ENCODE peak calls at places on chromosomes 11 and 22, in four cellular contexts. R is colonic mucosa, T is NB4, I is stomach. B is an unnamed sample.

GRCh38 chr22:43921361-43921760 is 2.2 kb upstream of the PNPLA3 start:
- DNase-seq in T (peak; percentile 20), R (no peak), I (no peak), B (no peak)

GRCh38 chr11:129089279-129089678 is 102.8 kb downstream of the ARHGAP32 start:
- DNase-seq in T (no peak), R (no peak), I (no peak), B (no peak)

GRCh38 chr22:31094741-31095140 is 12.6 kb downstream of the SELENOM start:
- DNase-seq in T (no peak), I (no peak), R (no peak), B (no peak)

GRCh38 chr11:12217879-12218278 is 107.5 kb downstream of the MICAL2 start:
- DNase-seq in T (no peak), R (no peak), I (no peak), B (no peak)

GRCh38 chr11:124884869-124885479 is 12.7 kb downstream of the ROBO4 start:
- DNase-seq in I (no peak), T (no peak), R (no peak), B (no peak)

GRCh38 chr22:39622881-39623367 is 52.4 kb downstream of the CACNA1I start:
- DNase-seq in R (peak; percentile 70), I (peak; percentile 69), T (peak; percentile 61), B (peak; percentile 83)

GRCh38 chr22:26901228-26901816 is 243.9 kb downstream of the MIAT start:
- DNase-seq in T (no peak), R (no peak), I (no peak), B (no peak)

GRCh38 chr11:124915541-124916369 is 3.3 kb upstream of the HEPN1 start:
- DNase-seq in T (no peak), R (no peak), I (no peak), B (no peak)

GRCh38 chr11:93396356-93396755 is 65.8 kb downstream of the DEUP1 start:
- DNase-seq in I (no peak), R (no peak), T (no peak), B (no peak)

GRCh38 chr11:75351541-75352416 is at the start of gene ARRB1:
- DNase-seq in T (peak; percentile 98), R (peak; percentile 80), I (peak; percentile 82), B (peak; percentile 53)
- TF ChIP-seq CTCF in T (no peak), R (no peak), I (peak; percentile 12), B (no peak)

DNA sequence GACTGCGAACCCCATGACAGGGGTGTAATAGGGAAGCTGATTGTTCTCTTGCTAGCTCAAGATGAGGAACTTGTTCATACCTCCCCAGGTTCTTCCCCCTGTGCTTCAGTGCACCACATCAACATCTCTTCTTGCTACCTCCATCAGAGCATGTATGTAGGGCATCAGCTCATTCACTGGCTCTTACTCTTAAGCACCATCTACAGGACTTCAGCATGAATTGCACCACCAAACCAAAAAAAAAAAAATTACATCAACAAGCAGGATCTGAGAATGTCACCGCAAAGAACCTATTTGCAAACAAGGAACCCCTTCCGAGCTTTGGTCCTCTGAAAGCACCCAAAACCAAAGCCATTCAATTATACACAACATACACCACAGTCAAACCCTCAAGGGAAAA is 2226.5 kb upstream of the RAG2 start:
- DNase-seq in T (peak; percentile 43), I (no peak), R (no peak), B (no peak)
- TF ChIP-seq CTCF in T (peak; percentile 39), I (no peak), R (no peak), B (no peak)

GRCh38 chr11:69772646-69773045 is 2.5 kb downstream of the FGF4 start:
- DNase-seq in T (no peak), I (no peak), R (no peak), B (no peak)

GRCh38 chr11:69774354-69775162 is 583 bp downstream of the FGF4 start:
- DNase-seq in I (no peak), R (no peak), T (no peak), B (no peak)

GRCh38 chr11:69773626-69774353 is 1.4 kb downstream of the FGF4 start:
- DNase-seq in R (no peak), I (no peak), T (no peak), B (no peak)

GRCh38 chr11:69771466-69771865 is 3.7 kb downstream of the FGF4 start:
- DNase-seq in T (no peak), I (no peak), R (no peak), B (no peak)

GRCh38 chr11:69770525-69770924 is 4.6 kb downstream of the FGF4 start:
- DNase-seq in R (no peak), T (no peak), I (no peak), B (no peak)
- TF ChIP-seq CTCF in R (no peak), T (no peak), I (no peak), B (no peak)

DNA sequence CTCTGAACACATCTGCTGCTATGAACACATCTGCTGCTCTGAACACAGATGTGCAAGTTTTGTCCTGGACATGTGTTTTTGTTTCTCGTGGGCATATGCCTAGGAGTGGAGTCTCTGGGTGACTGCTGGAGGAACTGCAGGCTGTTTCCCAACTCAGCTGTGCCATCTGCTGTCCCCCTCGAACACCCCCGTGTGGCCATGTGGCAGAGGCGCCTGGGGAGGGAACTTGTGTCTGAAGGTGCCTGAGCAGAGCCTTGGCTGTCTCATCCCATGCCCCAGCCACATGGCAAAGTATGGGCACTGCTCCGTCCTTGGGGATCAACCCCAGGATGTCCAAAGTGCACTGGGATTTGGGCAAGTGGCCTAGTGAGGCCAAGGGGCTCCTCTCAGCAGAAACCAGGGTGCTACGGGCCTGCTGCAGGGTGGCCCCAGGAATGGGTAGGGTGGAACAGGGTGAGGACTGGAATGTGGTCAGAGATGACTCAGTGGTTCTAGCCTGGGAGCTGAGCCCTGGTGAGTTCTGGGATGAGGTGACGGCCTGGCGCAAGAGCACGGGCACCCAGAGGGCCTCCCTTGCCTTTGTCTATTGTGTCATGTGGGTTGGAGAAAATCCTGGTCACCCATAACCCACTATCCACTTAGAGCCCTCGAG is 14.7 kb downstream of the GATD1 start:
- DNase-seq in I (peak; percentile 47), R (peak; percentile 47), T (peak; percentile 76), B (no peak)
- TF ChIP-seq CTCF in I (no peak), R (no peak), T (peak; percentile 37), B (no peak)

DNA sequence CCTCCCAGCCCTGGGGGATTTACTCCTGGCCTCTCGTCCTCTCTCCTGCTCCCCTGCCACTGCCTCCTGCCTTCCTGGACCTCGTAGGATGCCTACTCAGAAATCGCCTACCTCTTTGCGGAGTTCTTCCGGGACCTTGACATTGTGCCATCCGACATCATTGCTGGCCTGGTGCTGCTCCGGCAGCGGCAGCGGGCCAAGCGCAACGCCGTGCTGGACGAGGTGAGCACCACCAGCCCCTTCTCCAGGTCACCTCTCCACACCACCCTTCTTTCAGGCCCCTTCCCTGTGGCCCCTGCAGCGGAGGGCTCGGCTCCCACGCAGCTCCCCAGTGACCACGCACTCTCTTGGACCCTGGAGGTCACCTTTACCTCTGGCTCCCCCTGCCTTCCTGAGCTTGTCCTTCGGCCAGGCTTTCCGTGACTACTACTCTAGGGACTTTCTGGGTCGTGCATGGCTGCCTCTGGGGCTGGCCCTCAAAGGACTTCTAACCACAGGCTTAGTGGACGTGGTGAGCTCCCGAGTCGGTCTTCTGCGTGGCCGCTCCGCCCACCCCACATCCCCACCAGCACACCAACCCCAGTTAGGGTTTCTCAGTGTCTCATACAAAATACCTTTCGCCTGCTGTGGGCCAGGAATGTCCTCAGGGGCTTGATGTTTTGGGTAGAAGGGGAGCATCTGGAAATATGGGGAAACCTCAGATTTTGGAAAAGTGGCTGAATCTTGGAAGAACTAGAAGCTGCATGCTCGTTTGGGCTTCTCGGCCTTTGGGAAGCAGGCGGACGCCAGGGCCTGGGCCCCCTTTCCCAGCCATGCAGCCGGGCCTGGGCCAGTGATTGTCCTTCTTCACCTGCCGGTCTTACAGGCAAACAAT is 24.1 kb upstream of the MYRF start:
- DNase-seq in I (no peak), T (no peak), R (no peak), B (no peak)
- TF ChIP-seq CTCF in I (no peak), T (no peak), R (no peak), B (no peak)

GRCh38 chr11:119863236-119863635 is 134.2 kb upstream of the NECTIN1 start:
- DNase-seq in R (no peak), T (no peak), I (no peak), B (no peak)

GRCh38 chr11:119864836-119865235 is 135.8 kb upstream of the NECTIN1 start:
- DNase-seq in T (no peak), I (no peak), R (no peak), B (no peak)

GRCh38 chr11:119860561-119861094 is 131.6 kb upstream of the NECTIN1 start:
- DNase-seq in I (no peak), R (no peak), T (no peak), B (no peak)

GRCh38 chr11:119861160-119861559 is 132.2 kb upstream of the NECTIN1 start:
- DNase-seq in R (no peak), I (no peak), T (no peak), B (no peak)

DNA sequence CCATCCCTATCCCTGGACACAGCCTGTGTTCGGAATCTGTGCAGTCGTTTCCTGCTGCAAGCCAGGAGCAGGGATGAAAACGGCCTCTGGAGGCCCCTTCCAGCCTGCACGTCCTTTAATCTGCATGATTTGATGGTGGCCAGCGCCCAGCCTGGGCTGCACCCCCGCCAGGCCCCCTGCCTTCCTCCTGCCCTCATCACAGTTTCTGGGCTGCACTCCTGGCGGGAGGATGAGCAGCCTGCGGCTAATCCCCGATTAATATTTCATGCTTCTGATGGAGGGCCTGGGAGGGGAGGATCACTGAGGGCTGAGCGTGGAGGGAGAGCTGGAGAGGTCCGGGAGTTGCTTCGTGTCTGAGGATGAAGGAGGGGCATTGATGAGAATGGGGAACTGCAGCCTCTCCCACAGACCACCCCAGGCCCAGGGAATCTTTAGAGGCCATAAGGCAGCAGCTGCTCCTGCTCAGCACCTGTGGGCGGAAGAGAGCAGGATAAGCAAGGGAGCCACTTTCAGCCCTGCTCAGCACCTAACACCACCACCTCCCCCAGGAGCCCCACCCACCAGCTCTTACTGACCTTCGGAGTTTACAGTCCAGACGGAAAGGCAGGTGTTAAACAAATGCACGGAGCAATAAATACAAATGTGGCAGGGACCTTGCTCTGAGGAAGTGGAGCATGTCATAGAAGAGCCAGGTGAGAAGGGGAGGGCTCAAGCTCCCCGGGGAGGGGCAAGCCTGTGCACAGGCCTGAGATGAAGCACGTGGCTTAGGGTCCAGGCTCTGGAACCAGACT is 135.0 kb upstream of the NECTIN1 start:
- DNase-seq in T (no peak), I (no peak), R (peak; percentile 91), B (no peak)
- TF ChIP-seq CTCF in T (no peak), I (no peak), R (no peak), B (no peak)

GRCh38 chr11:63829823-63830489 is 9.0 kb upstream of the MARK2 start:
- DNase-seq in I (no peak), T (peak; percentile 72), R (no peak), B (no peak)
- TF ChIP-seq CTCF in I (no peak), T (peak; percentile 56), R (no peak), B (no peak)

GRCh38 chr11:1053121-1053901 is 16.8 kb upstream of the MUC6 start:
- DNase-seq in R (peak; percentile 66), T (no peak), I (no peak), B (no peak)
- TF ChIP-seq CTCF in R (no peak), T (no peak), I (no peak), B (no peak)

B was measured in testis.